ENCODE peak calls at places on chromosomes 4 and X, in four cellular contexts. One of them, this sample, is unnamed.

GRCh38 chr4:121380448-121381147 is at the start of gene QRFPR:
- DNase-seq in heart right ventricle: peak
- DNase-seq in omental fat pad: no peak
- DNase-seq in stimulated activated effector memory CD8-positive, alpha-beta T cell treated with anti-CD3 and anti-CD28 coated beads, Interleukin-12 subunit alpha, Interleukin-12 subunit beta, amount 100 ng/mL, for 72 hours: no peak
- DNase-seq in this sample: no peak

GRCh38 chr4:95124906-95125504 is 367.2 kb downstream of the BMPR1B start:
- DNase-seq in omental fat pad: no peak
- DNase-seq in stimulated activated effector memory CD8-positive, alpha-beta T cell treated with anti-CD3 and anti-CD28 coated beads, Interleukin-12 subunit alpha, Interleukin-12 subunit beta, amount 100 ng/mL, for 72 hours: no peak
- DNase-seq in heart right ventricle: peak
- DNase-seq in this sample: peak

GRCh38 chrX:108699368-108699767 is 37.0 kb downstream of the IRS4 start:
- DNase-seq in omental fat pad: no peak
- DNase-seq in stimulated activated effector memory CD8-positive, alpha-beta T cell treated with anti-CD3 and anti-CD28 coated beads, Interleukin-12 subunit alpha, Interleukin-12 subunit beta, amount 100 ng/mL, for 72 hours: no peak
- DNase-seq in heart right ventricle: no peak
- DNase-seq in this sample: peak

GRCh38 chrX:78712381-78712780 is 35.1 kb upstream of the LPAR4 start:
- DNase-seq in heart right ventricle: no peak
- DNase-seq in omental fat pad: no peak
- DNase-seq in stimulated activated effector memory CD8-positive, alpha-beta T cell treated with anti-CD3 and anti-CD28 coated beads, Interleukin-12 subunit alpha, Interleukin-12 subunit beta, amount 100 ng/mL, for 72 hours: no peak
- DNase-seq in this sample: no peak

GRCh38 chr4:86730310-86730709 is 118.9 kb downstream of the SLC10A6 start:
- DNase-seq in stimulated activated effector memory CD8-positive, alpha-beta T cell treated with anti-CD3 and anti-CD28 coated beads, Interleukin-12 subunit alpha, Interleukin-12 subunit beta, amount 100 ng/mL, for 72 hours: no peak
- DNase-seq in heart right ventricle: no peak
- DNase-seq in omental fat pad: no peak
- DNase-seq in this sample: no peak

GRCh38 chrX:140712413-140713173 is 3.0 kb downstream of the LINC00632 start:
- DNase-seq in omental fat pad: no peak
- DNase-seq in heart right ventricle: peak
- DNase-seq in stimulated activated effector memory CD8-positive, alpha-beta T cell treated with anti-CD3 and anti-CD28 coated beads, Interleukin-12 subunit alpha, Interleukin-12 subunit beta, amount 100 ng/mL, for 72 hours: no peak
- DNase-seq in this sample: no peak

GRCh38 chr4:54228563-54229501 is at the start of gene PDGFRA:
- DNase-seq in heart right ventricle: peak
- DNase-seq in stimulated activated effector memory CD8-positive, alpha-beta T cell treated with anti-CD3 and anti-CD28 coated beads, Interleukin-12 subunit alpha, Interleukin-12 subunit beta, amount 100 ng/mL, for 72 hours: no peak
- DNase-seq in omental fat pad: no peak
- DNase-seq in this sample: no peak

GRCh38 chrX:103442536-103442901 is 66.2 kb downstream of the BEX3 start:
- DNase-seq in omental fat pad: no peak
- DNase-seq in heart right ventricle: no peak
- DNase-seq in stimulated activated effector memory CD8-positive, alpha-beta T cell treated with anti-CD3 and anti-CD28 coated beads, Interleukin-12 subunit alpha, Interleukin-12 subunit beta, amount 100 ng/mL, for 72 hours: no peak
- DNase-seq in this sample: no peak

GRCh38 chr4:151673913-151674520 is 86.8 kb downstream of the GATB start:
- DNase-seq in omental fat pad: no peak
- DNase-seq in stimulated activated effector memory CD8-positive, alpha-beta T cell treated with anti-CD3 and anti-CD28 coated beads, Interleukin-12 subunit alpha, Interleukin-12 subunit beta, amount 100 ng/mL, for 72 hours: no peak
- DNase-seq in heart right ventricle: no peak
- DNase-seq in this sample: no peak

GRCh38 chrX:23802431-23802830 is 19.5 kb downstream of the SAT1 start:
- DNase-seq in heart right ventricle: no peak
- DNase-seq in omental fat pad: no peak
- DNase-seq in stimulated activated effector memory CD8-positive, alpha-beta T cell treated with anti-CD3 and anti-CD28 coated beads, Interleukin-12 subunit alpha, Interleukin-12 subunit beta, amount 100 ng/mL, for 72 hours: no peak
- DNase-seq in this sample: no peak

GRCh38 chr4:2728221-2728620 is 27.9 kb downstream of the TNIP2 start:
- DNase-seq in stimulated activated effector memory CD8-positive, alpha-beta T cell treated with anti-CD3 and anti-CD28 coated beads, Interleukin-12 subunit alpha, Interleukin-12 subunit beta, amount 100 ng/mL, for 72 hours: no peak
- DNase-seq in heart right ventricle: no peak
- DNase-seq in omental fat pad: no peak
- DNase-seq in this sample: no peak

GRCh38 chrX:107199491-107199890 is 6.7 kb downstream of the NUP62CL start:
- DNase-seq in heart right ventricle: no peak
- DNase-seq in omental fat pad: no peak
- DNase-seq in stimulated activated effector memory CD8-positive, alpha-beta T cell treated with anti-CD3 and anti-CD28 coated beads, Interleukin-12 subunit alpha, Interleukin-12 subunit beta, amount 100 ng/mL, for 72 hours: no peak
- DNase-seq in this sample: no peak

GRCh38 chrX:38513087-38513742 is 48.1 kb upstream of the TSPAN7 start:
- DNase-seq in heart right ventricle: no peak
- DNase-seq in stimulated activated effector memory CD8-positive, alpha-beta T cell treated with anti-CD3 and anti-CD28 coated beads, Interleukin-12 subunit alpha, Interleukin-12 subunit beta, amount 100 ng/mL, for 72 hours: no peak
- DNase-seq in omental fat pad: no peak
- DNase-seq in this sample: peak

GRCh38 chr4:189202182-189202868 is 738.3 kb upstream of the FRG1 start:
- DNase-seq in omental fat pad: peak
- DNase-seq in stimulated activated effector memory CD8-positive, alpha-beta T cell treated with anti-CD3 and anti-CD28 coated beads, Interleukin-12 subunit alpha, Interleukin-12 subunit beta, amount 100 ng/mL, for 72 hours: no peak
- DNase-seq in heart right ventricle: peak
- DNase-seq in this sample: no peak

This sample was measured in NCI-H2227 treated with DMSO at 0.1 percent for 48 hours.